ENCODE peak calls at places on chromosomes 4 and X, in five cellular contexts. C, A, E, S and Q are unnamed samples. For H3K36me3 and H3K4me1, the result is how much of the 10 kb centered on the place peaks cover.

GRCh38 chr4:74218201-74218600 is 60.3 kb downstream of the MTHFD2L start:
- DNase-seq in S (no peak), E (no peak), A (no peak), C (no peak), Q (no peak)

GRCh38 chr4:3652586-3652985 is 113.6 kb upstream of the ADRA2C start:
- DNase-seq in E (no peak), A (no peak), S (no peak), C (no peak), Q (no peak)

GRCh38 chrX:97057349-97057909 is 173.7 kb downstream of the RPA4 start:
- DNase-seq in A (no peak), C (no peak), S (no peak), E (no peak), Q (no peak)

GRCh38 chrX:145825896-145826295 is 8.3 kb downstream of the SLITRK2 start:
- DNase-seq in S (no peak), C (no peak), A (no peak), E (no peak), Q (no peak)

GRCh38 chr4:152935138-152935537 is 985 bp upstream of the FHDC1 start:
- DNase-seq in E (no peak), C (peak), A (no peak), S (no peak), Q (no peak)

GRCh38 chrX:153812220-153812619 is 17.8 kb downstream of the SSR4 start:
- DNase-seq in C (no peak), E (no peak), A (no peak), S (no peak), Q (no peak)

GRCh38 chr4:20248155-20248558 is 3.5 kb upstream of the SLIT2 start:
- DNase-seq in C (no peak), S (peak), A (no peak), E (no peak), Q (no peak)

GRCh38 chr4:100736651-100737450 is 219.0 kb upstream of the EMCN start:
- DNase-seq in C (no peak), E (no peak), S (peak), A (no peak), Q (no peak)

GRCh38 chr4:83010111-83010521 is 507 bp downstream of the LIN54 start:
- DNase-seq in E (no peak), S (no peak), C (no peak), A (peak), Q (no peak)

GRCh38 chrX:110276778-110277177 is 41.1 kb downstream of the AMMECR1 start:
- DNase-seq in S (no peak), C (no peak), E (no peak), A (no peak), Q (no peak)

GRCh38 chrX:103464071-103464773 is 55.1 kb downstream of the RAB40A start:
- DNase-seq in E (peak), A (peak), S (peak), C (no peak), Q (no peak)

GRCh38 chr4:46258436-46258835 is 131.5 kb downstream of the GABRA2 start:
- DNase-seq in S (no peak), C (no peak), E (no peak), A (no peak), Q (no peak)

GRCh38 chr4:122152699-122153328 is 683 bp downstream of the BLTP1 start:
- DNase-seq in C (no peak), E (no peak), S (peak), A (no peak), Q (no peak)

GRCh38 chr4:87152310-87153061 is 67.9 kb downstream of the KLHL8 start:
- DNase-seq in A (no peak), E (no peak), S (no peak), C (no peak), Q (no peak)

GRCh38 chrX:146477341-146477740 is 332.2 kb upstream of the CXorf51B start:
- DNase-seq in S (no peak), E (no peak), A (no peak), C (no peak), Q (no peak)

GRCh38 chr4:166318810-166319525 is 445.9 kb downstream of the TLL1 start:
- DNase-seq in A (no peak), C (no peak), E (no peak), S (no peak), Q (no peak)

GRCh38 chr4:164383187-164384181 is 370.4 kb upstream of the SMIM31 start:
- DNase-seq in A (no peak), C (no peak), S (peak), E (no peak), Q (no peak)

GRCh38 chrX:106499473-106499872 is 112.3 kb upstream of the RADX start:
- DNase-seq in A (no peak), C (no peak), E (no peak), S (no peak), Q (no peak)

GRCh38 chrX:119685225-119686066 is 7.5 kb downstream of the SEPTIN6 start:
- DNase-seq in E (no peak), A (peak), C (no peak), S (peak), Q (no peak)

GRCh38 chr4:2250003-2250763 is 8.3 kb upstream of the HAUS3 start:
- DNase-seq in S (no peak), E (no peak), A (no peak), C (no peak), Q (peak)
- H3K36me3 ChIP-seq in S (under half), E (half or more), A (under half), C (under half), Q (under half)

GRCh38 chr4:145679520-145679919 is 426 bp upstream of the C4orf51 start:
- DNase-seq in E (no peak), A (no peak), C (peak), S (no peak), Q (peak)
- H3K27ac ChIP-seq in E (no peak), A (no peak), C (no peak), S (no peak), Q (peak)

GRCh38 chr4:65018313-65018712 is 609.1 kb upstream of the TECRL start:
- DNase-seq in C (no peak), S (no peak), A (no peak), E (no peak), Q (no peak)

GRCh38 chr4:65028592-65028991 is 619.3 kb upstream of the TECRL start:
- DNase-seq in C (no peak), A (no peak), E (no peak), S (no peak), Q (no peak)

GRCh38 chr4:65021737-65022136 is 612.5 kb upstream of the TECRL start:
- DNase-seq in C (no peak), E (no peak), A (no peak), S (no peak), Q (no peak)

DNA sequence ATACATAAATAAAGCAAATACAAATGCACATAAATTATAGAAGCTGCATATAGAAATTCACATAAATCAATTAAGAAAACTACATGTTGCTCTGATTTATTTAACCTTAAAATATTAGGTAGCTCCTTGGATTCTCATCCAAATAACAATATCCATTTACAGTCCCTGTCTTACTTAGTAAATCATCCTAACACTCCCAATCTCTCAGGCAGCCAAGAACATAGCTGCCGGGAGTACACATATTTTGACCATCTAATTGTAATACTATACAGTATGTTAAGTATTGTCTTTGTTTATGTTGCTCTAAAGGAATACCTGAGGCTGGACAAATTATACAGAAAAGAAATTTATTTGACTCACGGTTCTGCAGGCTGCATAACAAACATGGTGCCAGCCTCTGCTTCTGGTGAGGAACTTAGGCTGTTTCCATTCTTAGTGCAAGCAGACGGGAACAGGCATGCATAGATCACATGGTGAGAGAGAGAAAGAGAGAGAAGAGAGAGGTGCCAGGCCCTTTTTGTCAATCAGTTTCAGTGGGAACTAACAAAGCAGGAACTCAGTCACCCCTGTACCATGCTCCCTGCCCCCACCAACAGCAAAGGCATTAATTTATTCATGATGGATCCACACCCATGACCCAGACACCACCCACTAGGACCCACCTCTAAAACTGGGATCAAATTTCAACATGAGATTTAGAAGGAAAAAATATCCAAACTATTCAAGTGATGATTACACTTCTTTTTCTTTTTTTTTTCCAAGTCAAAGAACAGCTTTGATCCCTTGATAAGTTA is 614.8 kb upstream of the TECRL start:
- DNase-seq in A (no peak), E (no peak), C (no peak), S (no peak), Q (no peak)
- H3K4me1 ChIP-seq in A (under half), E (under half), C (under half), S (under half), Q (under half)

GRCh38 chr4:17814140-17814539 is 3.4 kb downstream of the NCAPG start:
- DNase-seq in A (no peak), E (no peak), S (no peak), C (no peak), Q (no peak)
- H3K36me3 ChIP-seq in A (under half), E (under half), S (under half), C (under half), Q (under half)

GRCh38 chr4:39812500-39812899 is 114.6 kb downstream of the UBE2K start:
- DNase-seq in C (no peak), E (no peak), A (peak), S (no peak), Q (no peak)

DNA sequence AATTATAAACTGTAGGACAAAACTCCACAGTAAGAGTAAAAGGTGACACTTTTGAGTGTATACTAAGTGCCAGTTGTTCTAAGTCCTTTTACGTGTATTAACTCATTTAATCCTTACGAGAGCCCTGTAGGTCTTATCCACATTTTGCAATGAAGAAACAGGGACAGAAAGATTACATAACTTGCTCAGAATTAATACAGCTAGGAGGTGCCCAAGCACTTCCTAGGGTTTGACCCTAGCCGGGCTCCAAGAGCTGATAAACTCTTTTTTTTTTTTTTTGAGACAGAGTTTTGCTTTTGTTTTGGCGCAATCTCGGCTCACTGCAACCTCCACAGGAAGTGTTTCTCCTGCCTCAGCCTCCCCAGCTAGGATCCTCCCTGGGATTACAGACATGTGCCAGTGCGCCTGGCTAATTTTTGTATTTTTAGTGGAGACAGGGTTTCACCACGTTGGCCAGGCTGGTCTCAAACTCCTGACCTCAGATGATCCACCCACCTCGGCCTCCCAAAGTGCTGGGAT is 110.4 kb downstream of the UBE2K start:
- DNase-seq in A (no peak), S (no peak), E (no peak), C (no peak), Q (no peak)
- H3K27ac ChIP-seq in A (no peak), S (no peak), E (no peak), C (no peak), Q (no peak)

GRCh38 chr4:2261853-2262144 is at the start of gene MXD4:
- DNase-seq in S (no peak), C (no peak), A (no peak), E (no peak), Q (no peak)

GRCh38 chr4:2262145-2262943 is 435 bp upstream of the MXD4 start:
- DNase-seq in C (peak), E (peak), A (peak), S (peak), Q (peak)

GRCh38 chr4:2263701-2264321 is 1.9 kb upstream of the MXD4 start:
- DNase-seq in C (no peak), S (no peak), A (no peak), E (no peak), Q (no peak)

GRCh38 chr4:2261110-2261852 is 628 bp downstream of the MXD4 start:
- DNase-seq in S (no peak), E (peak), C (peak), A (peak), Q (no peak)

GRCh38 chr4:2262944-2263250 is 988 bp upstream of the MXD4 start:
- DNase-seq in A (no peak), S (no peak), E (no peak), C (no peak), Q (no peak)
- H3K4me1 ChIP-seq in A (under half), S (under half), E (under half), C (under half), Q (under half)

DNA sequence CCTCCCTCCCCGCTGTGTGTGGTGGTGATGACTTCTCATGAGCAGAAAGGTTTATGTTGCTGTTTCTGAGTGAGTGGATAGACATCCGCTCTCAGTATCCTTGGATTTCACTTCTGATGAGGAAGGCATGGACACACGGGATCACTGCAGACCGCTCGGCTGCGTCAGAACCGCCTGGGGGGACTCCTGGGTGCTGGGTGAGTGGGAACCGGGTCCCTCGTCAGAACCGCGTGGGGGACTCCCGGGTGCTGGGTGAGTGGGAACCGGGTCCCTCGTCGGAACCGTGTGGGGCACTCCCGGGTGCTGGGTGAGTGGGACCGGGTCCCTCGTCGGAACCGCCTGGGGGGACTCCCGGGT is 9.0 kb downstream of the CTBP1 start:
- DNase-seq in S (no peak), E (no peak), C (no peak), A (no peak), Q (no peak)
- H3K36me3 ChIP-seq in S (under half), E (half or more), C (under half), A (under half), Q (under half)